ENCODE peak calls at places on chromosomes 2 and 18, in seven cellular contexts. One of them, this sample, is unnamed.

GRCh38 chr2:231680992-231681852 is 27.1 kb upstream of the PTMA start:
- DNase-seq in H54: no peak
- DNase-seq in SW 1271: no peak
- DNase-seq in mucosa of gallbladder: peak; percentile 72
- DNase-seq in stimulated activated CD4-positive, alpha-beta T cell treated with anti-CD3 and anti-CD28 coated beads, Interleukin-1b, Interleukin-23, amount 100 ng/mL, for 24 hours: no peak
- DNase-seq in left ventricle myocardium superior: peak; percentile 96
- DNase-seq in tibial nerve: peak; percentile 70
- DNase-seq in this sample: no peak

GRCh38 chr2:47015206-47015605 is 99.6 kb upstream of the MCFD2 start:
- DNase-seq in H54: no peak
- DNase-seq in SW 1271: peak; percentile 45
- DNase-seq in mucosa of gallbladder: no peak
- DNase-seq in stimulated activated CD4-positive, alpha-beta T cell treated with anti-CD3 and anti-CD28 coated beads, Interleukin-1b, Interleukin-23, amount 100 ng/mL, for 24 hours: no peak
- DNase-seq in left ventricle myocardium superior: no peak
- DNase-seq in tibial nerve: no peak
- DNase-seq in this sample: no peak

GRCh38 chr18:78228974-78229373 is 750.6 kb upstream of the SALL3 start:
- DNase-seq in H54: no peak
- DNase-seq in SW 1271: no peak
- DNase-seq in mucosa of gallbladder: no peak
- DNase-seq in stimulated activated CD4-positive, alpha-beta T cell treated with anti-CD3 and anti-CD28 coated beads, Interleukin-1b, Interleukin-23, amount 100 ng/mL, for 24 hours: no peak
- DNase-seq in left ventricle myocardium superior: no peak
- DNase-seq in tibial nerve: no peak
- DNase-seq in this sample: no peak

GRCh38 chr18:8754995-8755955 is 49.9 kb downstream of the MTCL1 start:
- DNase-seq in H54: no peak
- DNase-seq in SW 1271: no peak
- DNase-seq in mucosa of gallbladder: no peak
- DNase-seq in stimulated activated CD4-positive, alpha-beta T cell treated with anti-CD3 and anti-CD28 coated beads, Interleukin-1b, Interleukin-23, amount 100 ng/mL, for 24 hours: no peak
- DNase-seq in left ventricle myocardium superior: no peak
- DNase-seq in tibial nerve: no peak
- DNase-seq in this sample: peak; percentile 17

GRCh38 chr2:10271946-10272345 is 30.8 kb upstream of the HPCAL1 start:
- DNase-seq in H54: no peak
- DNase-seq in SW 1271: no peak
- DNase-seq in mucosa of gallbladder: no peak
- DNase-seq in stimulated activated CD4-positive, alpha-beta T cell treated with anti-CD3 and anti-CD28 coated beads, Interleukin-1b, Interleukin-23, amount 100 ng/mL, for 24 hours: no peak
- DNase-seq in left ventricle myocardium superior: no peak
- DNase-seq in tibial nerve: no peak
- DNase-seq in this sample: no peak

GRCh38 chr2:19685713-19686112 is 216.1 kb downstream of the TTC32 start:
- DNase-seq in H54: no peak
- DNase-seq in SW 1271: no peak
- DNase-seq in mucosa of gallbladder: no peak
- DNase-seq in stimulated activated CD4-positive, alpha-beta T cell treated with anti-CD3 and anti-CD28 coated beads, Interleukin-1b, Interleukin-23, amount 100 ng/mL, for 24 hours: no peak
- DNase-seq in left ventricle myocardium superior: no peak
- DNase-seq in tibial nerve: no peak
- DNase-seq in this sample: no peak

GRCh38 chr2:226911932-226912331 is 76.1 kb downstream of the RHBDD1 start:
- DNase-seq in H54: no peak
- DNase-seq in SW 1271: no peak
- DNase-seq in mucosa of gallbladder: no peak
- DNase-seq in stimulated activated CD4-positive, alpha-beta T cell treated with anti-CD3 and anti-CD28 coated beads, Interleukin-1b, Interleukin-23, amount 100 ng/mL, for 24 hours: no peak
- DNase-seq in left ventricle myocardium superior: no peak
- DNase-seq in tibial nerve: no peak
- DNase-seq in this sample: no peak

GRCh38 chr2:201057715-201058248 is 13.7 kb downstream of the HYCC2 start:
- DNase-seq in H54: no peak
- DNase-seq in SW 1271: no peak
- DNase-seq in mucosa of gallbladder: no peak
- DNase-seq in stimulated activated CD4-positive, alpha-beta T cell treated with anti-CD3 and anti-CD28 coated beads, Interleukin-1b, Interleukin-23, amount 100 ng/mL, for 24 hours: no peak
- DNase-seq in left ventricle myocardium superior: no peak
- DNase-seq in tibial nerve: no peak
- DNase-seq in this sample: no peak

GRCh38 chr2:67797801-67798535 is 264.8 kb downstream of the C1D start:
- DNase-seq in H54: no peak
- DNase-seq in SW 1271: no peak
- DNase-seq in mucosa of gallbladder: no peak
- DNase-seq in stimulated activated CD4-positive, alpha-beta T cell treated with anti-CD3 and anti-CD28 coated beads, Interleukin-1b, Interleukin-23, amount 100 ng/mL, for 24 hours: no peak
- DNase-seq in left ventricle myocardium superior: no peak
- DNase-seq in tibial nerve: no peak
- DNase-seq in this sample: no peak

GRCh38 chr2:163692081-163692480 is 43.7 kb downstream of the FIGN start:
- DNase-seq in H54: no peak
- DNase-seq in SW 1271: peak; percentile 15
- DNase-seq in mucosa of gallbladder: no peak
- DNase-seq in stimulated activated CD4-positive, alpha-beta T cell treated with anti-CD3 and anti-CD28 coated beads, Interleukin-1b, Interleukin-23, amount 100 ng/mL, for 24 hours: no peak
- DNase-seq in left ventricle myocardium superior: no peak
- DNase-seq in tibial nerve: no peak
- DNase-seq in this sample: no peak

GRCh38 chr2:86037141-86037794 is 68.4 kb downstream of the POLR1A start:
- DNase-seq in H54: no peak
- DNase-seq in SW 1271: no peak
- DNase-seq in mucosa of gallbladder: peak; percentile 80
- DNase-seq in stimulated activated CD4-positive, alpha-beta T cell treated with anti-CD3 and anti-CD28 coated beads, Interleukin-1b, Interleukin-23, amount 100 ng/mL, for 24 hours: no peak
- DNase-seq in left ventricle myocardium superior: peak; percentile 89
- DNase-seq in tibial nerve: peak; percentile 67
- DNase-seq in this sample: no peak

GRCh38 chr2:27721335-27721734 is 50.2 kb upstream of the MRPL33 start:
- DNase-seq in H54: peak; percentile 67
- DNase-seq in SW 1271: peak; percentile 33
- DNase-seq in mucosa of gallbladder: no peak
- DNase-seq in stimulated activated CD4-positive, alpha-beta T cell treated with anti-CD3 and anti-CD28 coated beads, Interleukin-1b, Interleukin-23, amount 100 ng/mL, for 24 hours: no peak
- DNase-seq in left ventricle myocardium superior: no peak
- DNase-seq in tibial nerve: no peak
- DNase-seq in this sample: no peak

GRCh38 chr2:6917071-6917760 is at the start of gene RNF144A:
- DNase-seq in H54: peak; percentile 65
- DNase-seq in SW 1271: peak; percentile 9
- DNase-seq in mucosa of gallbladder: peak; percentile 48
- DNase-seq in stimulated activated CD4-positive, alpha-beta T cell treated with anti-CD3 and anti-CD28 coated beads, Interleukin-1b, Interleukin-23, amount 100 ng/mL, for 24 hours: peak; percentile 40
- DNase-seq in left ventricle myocardium superior: peak; percentile 86
- DNase-seq in tibial nerve: peak; percentile 44
- DNase-seq in this sample: peak; percentile 75

GRCh38 chr18:76860411-76860810 is 38.1 kb downstream of the ZNF236 start:
- DNase-seq in H54: no peak
- DNase-seq in SW 1271: no peak
- DNase-seq in mucosa of gallbladder: no peak
- DNase-seq in stimulated activated CD4-positive, alpha-beta T cell treated with anti-CD3 and anti-CD28 coated beads, Interleukin-1b, Interleukin-23, amount 100 ng/mL, for 24 hours: no peak
- DNase-seq in left ventricle myocardium superior: no peak
- DNase-seq in tibial nerve: no peak
- DNase-seq in this sample: no peak

GRCh38 chr2:107529146-107529545 is 297.5 kb upstream of the RGPD4 start:
- DNase-seq in H54: no peak
- DNase-seq in SW 1271: no peak
- DNase-seq in mucosa of gallbladder: no peak
- DNase-seq in stimulated activated CD4-positive, alpha-beta T cell treated with anti-CD3 and anti-CD28 coated beads, Interleukin-1b, Interleukin-23, amount 100 ng/mL, for 24 hours: no peak
- DNase-seq in left ventricle myocardium superior: peak; percentile 30
- DNase-seq in tibial nerve: no peak
- DNase-seq in this sample: no peak

GRCh38 chr2:44929680-44930273 is 11.7 kb upstream of the SIX3 start:
- DNase-seq in H54: no peak
- DNase-seq in SW 1271: no peak
- DNase-seq in mucosa of gallbladder: no peak
- DNase-seq in stimulated activated CD4-positive, alpha-beta T cell treated with anti-CD3 and anti-CD28 coated beads, Interleukin-1b, Interleukin-23, amount 100 ng/mL, for 24 hours: no peak
- DNase-seq in left ventricle myocardium superior: no peak
- DNase-seq in tibial nerve: no peak
- DNase-seq in this sample: no peak

GRCh38 chr18:24273596-24273995 is 124.0 kb downstream of the OSBPL1A start:
- DNase-seq in H54: peak; percentile 30
- DNase-seq in SW 1271: no peak
- DNase-seq in mucosa of gallbladder: no peak
- DNase-seq in stimulated activated CD4-positive, alpha-beta T cell treated with anti-CD3 and anti-CD28 coated beads, Interleukin-1b, Interleukin-23, amount 100 ng/mL, for 24 hours: no peak
- DNase-seq in left ventricle myocardium superior: no peak
- DNase-seq in tibial nerve: no peak
- DNase-seq in this sample: no peak

GRCh38 chr2:68925298-68925885 is 27.3 kb downstream of the GKN2 start:
- DNase-seq in H54: peak; percentile 34
- DNase-seq in SW 1271: peak; percentile 30
- DNase-seq in mucosa of gallbladder: peak; percentile 65
- DNase-seq in stimulated activated CD4-positive, alpha-beta T cell treated with anti-CD3 and anti-CD28 coated beads, Interleukin-1b, Interleukin-23, amount 100 ng/mL, for 24 hours: peak; percentile 34
- DNase-seq in left ventricle myocardium superior: no peak
- DNase-seq in tibial nerve: no peak
- DNase-seq in this sample: peak; percentile 30

GRCh38 chr18:50475538-50476193 is 84.2 kb upstream of the MAPK4 start:
- DNase-seq in H54: no peak
- DNase-seq in SW 1271: no peak
- DNase-seq in mucosa of gallbladder: no peak
- DNase-seq in stimulated activated CD4-positive, alpha-beta T cell treated with anti-CD3 and anti-CD28 coated beads, Interleukin-1b, Interleukin-23, amount 100 ng/mL, for 24 hours: no peak
- DNase-seq in left ventricle myocardium superior: no peak
- DNase-seq in tibial nerve: no peak
- DNase-seq in this sample: no peak

GRCh38 chr18:22694954-22695353 is 238.2 kb upstream of the RBBP8 start:
- DNase-seq in H54: peak; percentile 36
- DNase-seq in SW 1271: no peak
- DNase-seq in mucosa of gallbladder: peak; percentile 16
- DNase-seq in stimulated activated CD4-positive, alpha-beta T cell treated with anti-CD3 and anti-CD28 coated beads, Interleukin-1b, Interleukin-23, amount 100 ng/mL, for 24 hours: no peak
- DNase-seq in left ventricle myocardium superior: peak; percentile 54
- DNase-seq in tibial nerve: no peak
- DNase-seq in this sample: no peak

GRCh38 chr2:226447896-226448295 is 351.7 kb downstream of the IRS1 start:
- DNase-seq in H54: no peak
- DNase-seq in SW 1271: peak; percentile 58
- DNase-seq in mucosa of gallbladder: no peak
- DNase-seq in stimulated activated CD4-positive, alpha-beta T cell treated with anti-CD3 and anti-CD28 coated beads, Interleukin-1b, Interleukin-23, amount 100 ng/mL, for 24 hours: no peak
- DNase-seq in left ventricle myocardium superior: no peak
- DNase-seq in tibial nerve: no peak
- DNase-seq in this sample: no peak

GRCh38 chr2:102306125-102306524 is 5.2 kb upstream of the IL1RL1 start:
- DNase-seq in H54: no peak
- DNase-seq in SW 1271: no peak
- DNase-seq in mucosa of gallbladder: no peak
- DNase-seq in stimulated activated CD4-positive, alpha-beta T cell treated with anti-CD3 and anti-CD28 coated beads, Interleukin-1b, Interleukin-23, amount 100 ng/mL, for 24 hours: no peak
- DNase-seq in left ventricle myocardium superior: no peak
- DNase-seq in tibial nerve: no peak
- DNase-seq in this sample: no peak

GRCh38 chr2:158317642-158318041 is 138.9 kb downstream of the CCDC148 start:
- DNase-seq in H54: no peak
- DNase-seq in SW 1271: no peak
- DNase-seq in mucosa of gallbladder: no peak
- DNase-seq in stimulated activated CD4-positive, alpha-beta T cell treated with anti-CD3 and anti-CD28 coated beads, Interleukin-1b, Interleukin-23, amount 100 ng/mL, for 24 hours: no peak
- DNase-seq in left ventricle myocardium superior: no peak
- DNase-seq in tibial nerve: no peak
- DNase-seq in this sample: no peak

GRCh38 chr2:109720379-109721116 is 73.6 kb upstream of the RGPD5 start:
- DNase-seq in H54: no peak
- DNase-seq in SW 1271: no peak
- DNase-seq in mucosa of gallbladder: no peak
- DNase-seq in stimulated activated CD4-positive, alpha-beta T cell treated with anti-CD3 and anti-CD28 coated beads, Interleukin-1b, Interleukin-23, amount 100 ng/mL, for 24 hours: no peak
- DNase-seq in left ventricle myocardium superior: no peak
- DNase-seq in tibial nerve: no peak
- DNase-seq in this sample: no peak

GRCh38 chr2:152504618-152505017 is 169.6 kb downstream of the FMNL2 start:
- DNase-seq in H54: no peak
- DNase-seq in SW 1271: peak; percentile 63
- DNase-seq in mucosa of gallbladder: no peak
- DNase-seq in stimulated activated CD4-positive, alpha-beta T cell treated with anti-CD3 and anti-CD28 coated beads, Interleukin-1b, Interleukin-23, amount 100 ng/mL, for 24 hours: no peak
- DNase-seq in left ventricle myocardium superior: no peak
- DNase-seq in tibial nerve: no peak
- DNase-seq in this sample: no peak

GRCh38 chr2:191114403-191114886 is 36.3 kb downstream of the STAT4 start:
- DNase-seq in H54: no peak
- DNase-seq in SW 1271: no peak
- DNase-seq in mucosa of gallbladder: no peak
- DNase-seq in stimulated activated CD4-positive, alpha-beta T cell treated with anti-CD3 and anti-CD28 coated beads, Interleukin-1b, Interleukin-23, amount 100 ng/mL, for 24 hours: no peak
- DNase-seq in left ventricle myocardium superior: no peak
- DNase-seq in tibial nerve: no peak
- DNase-seq in this sample: peak; percentile 18